ENCODE peak calls at places on chromosomes 6 and 20, in six cellular contexts. A is A549, P is GM12878, X is HepG2, G is endothelial cell of umbilical vein, K is K562. V is an unnamed sample.

GRCh38 chr6:135411339-135411738 is 86.2 kb downstream of the AHI1 start:
- DNase-seq in A (no peak), P (no peak), X (peak; percentile 3), G (no peak), K (peak; percentile 39), V (peak; percentile 29)

GRCh38 chr6:134177753-134178229 is 125.4 kb upstream of the SLC2A12 start:
- DNase-seq in A (no peak), P (no peak), X (peak; percentile 56), G (no peak), K (no peak), V (peak; percentile 74)

GRCh38 chr6:15431762-15432495 is 186.1 kb downstream of the JARID2 start:
- DNase-seq in A (no peak), P (no peak), X (peak; percentile 97), G (no peak), K (no peak), V (no peak)

GRCh38 chr6:159691963-159692287 is 1.1 kb downstream of the SOD2 start:
- DNase-seq in A (no peak), P (no peak), X (peak; percentile 34), G (no peak), K (peak; percentile 33), V (peak; percentile 27)

GRCh38 chr20:23326774-23327173 is 23.8 kb upstream of the NXT1 start:
- DNase-seq in A (no peak), P (no peak), X (no peak), G (no peak), K (no peak), V (no peak)

GRCh38 chr6:24522090-24522820 is 27.5 kb downstream of the ALDH5A1 start:
- DNase-seq in A (no peak), P (peak; percentile 59), X (no peak), G (no peak), K (peak; percentile 68), V (no peak)

GRCh38 chr6:85637579-85637978 is 5.1 kb downstream of the SYNCRIP start:
- DNase-seq in A (no peak), P (no peak), X (no peak), G (no peak), K (no peak), V (no peak)

GRCh38 chr6:6788394-6789020 is 200.0 kb downstream of the LY86 start:
- DNase-seq in A (no peak), P (no peak), X (no peak), G (peak; percentile 30), K (peak; percentile 57), V (peak; percentile 75)

GRCh38 chr6:32883789-32884188 is 29.8 kb downstream of the PSMB9 start:
- DNase-seq in A (no peak), P (no peak), X (no peak), G (no peak), K (no peak), V (peak; percentile 87)

GRCh38 chr20:49422176-49422575 is 60.3 kb downstream of the KCNB1 start:
- DNase-seq in A (no peak), P (no peak), X (no peak), G (no peak), K (no peak), V (no peak)

GRCh38 chr20:6178537-6178936 is 55.7 kb upstream of the FERMT1 start:
- DNase-seq in A (no peak), P (no peak), X (peak; percentile 39), G (peak; percentile 67), K (peak; percentile 3), V (peak; percentile 68)

GRCh38 chr20:36624068-36624813 is 18.7 kb downstream of the RAB5IF start:
- DNase-seq in A (no peak), P (no peak), X (peak; percentile 49), G (no peak), K (no peak), V (no peak)

GRCh38 chr20:41138527-41139226 is 1.3 kb downstream of the PLCG1 start:
- DNase-seq in A (no peak), P (no peak), X (peak; percentile 40), G (peak; percentile 52), K (no peak), V (no peak)

GRCh38 chr20:46139243-46139889 is 21.3 kb downstream of the CD40 start:
- DNase-seq in A (no peak), P (no peak), X (no peak), G (no peak), K (no peak), V (no peak)

GRCh38 chr6:137589067-137589848 is 95.1 kb upstream of the OLIG3 start:
- DNase-seq in A (peak; percentile 10), P (peak; percentile 74), X (peak; percentile 92), G (peak; percentile 15), K (peak; percentile 65), V (peak; percentile 83)

GRCh38 chr6:33958863-33959651 is 155.3 kb upstream of the MLN start:
- DNase-seq in A (no peak), P (no peak), X (no peak), G (no peak), K (no peak), V (no peak)

GRCh38 chr6:39300739-39301138 is 13.5 kb downstream of the KCNK17 start:
- DNase-seq in A (no peak), P (no peak), X (no peak), G (no peak), K (no peak), V (peak; percentile 66)

GRCh38 chr6:57040011-57040410 is 6.5 kb upstream of the KIAA1586 start:
- DNase-seq in A (peak; percentile 5), P (no peak), X (no peak), G (no peak), K (no peak), V (peak; percentile 55)

GRCh38 chr6:31576897-31577341 is 1.6 kb downstream of the TNF start:
- DNase-seq in A (no peak), P (no peak), X (no peak), G (no peak), K (no peak), V (peak; percentile 84)

GRCh38 chr20:51650685-51651134 is 108.2 kb upstream of the NFATC2 start:
- DNase-seq in A (no peak), P (no peak), X (no peak), G (peak; percentile 85), K (no peak), V (peak; percentile 58)

GRCh38 chr20:58891076-58891685 is 38.7 kb downstream of the GNAS start:
- DNase-seq in A (peak; percentile 45), P (no peak), X (no peak), G (no peak), K (peak; percentile 81), V (peak; percentile 87)

GRCh38 chr20:34891166-34892062 is 15.0 kb downstream of the ACSS2 start:
- DNase-seq in A (no peak), P (no peak), X (no peak), G (no peak), K (no peak), V (peak; percentile 88)

DNA sequence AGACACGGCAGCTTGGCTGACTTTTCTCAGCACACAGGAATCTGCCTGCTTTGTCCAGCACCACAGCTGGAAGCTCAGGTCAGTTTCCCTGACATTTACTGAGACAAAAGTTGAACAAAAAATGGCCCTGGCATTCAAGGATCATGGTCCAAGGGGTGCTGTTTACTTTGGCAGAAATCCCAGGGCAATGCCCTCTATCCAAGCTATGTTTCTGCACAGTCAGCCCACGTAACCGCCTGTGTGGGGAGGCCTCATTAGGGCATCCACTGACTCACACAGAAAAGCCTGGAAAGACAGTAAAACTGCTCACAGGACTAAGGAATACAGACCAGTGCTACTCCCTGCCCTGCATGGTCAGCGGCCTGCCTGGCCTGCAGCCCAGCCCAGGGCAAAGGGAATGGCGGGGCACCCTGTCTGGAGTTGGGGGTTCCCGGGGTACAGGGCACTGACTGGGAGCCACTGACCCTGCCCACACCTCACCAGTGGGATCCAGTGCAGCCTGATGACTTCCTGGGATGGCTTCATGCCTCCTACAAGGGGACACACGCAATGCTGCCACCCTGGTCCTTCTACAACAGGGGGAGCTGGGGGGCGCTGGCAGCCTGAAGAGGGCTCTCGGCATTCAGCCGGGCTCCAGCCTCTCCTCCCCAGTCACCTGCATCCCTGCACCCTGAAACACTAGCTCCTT is 77.1 kb downstream of the NINL start:
- DNase-seq in A (peak; percentile 68), P (no peak), X (peak; percentile 100), G (peak; percentile 85), K (no peak), V (no peak)
- TF ChIP-seq MAX in A (peak; percentile 80), P (no peak), X (peak; percentile 92), G (no peak), K (no peak), V (no peak)

GRCh38 chr6:105594272-105594671 is 191.4 kb upstream of the PREP start:
- DNase-seq in A (no peak), P (no peak), X (no peak), G (no peak), K (no peak), V (no peak)
- TF ChIP-seq MYC in A (no peak), P (no peak), X (no peak), G (no peak), K (no peak), V (no peak)

GRCh38 chr6:106748547-106749207 is 119.3 kb downstream of the QRSL1 start:
- DNase-seq in A (no peak), P (no peak), X (no peak), G (no peak), K (no peak), V (no peak)
- TF ChIP-seq MAX in A (no peak), P (no peak), X (no peak), G (no peak), K (no peak), V (no peak)

GRCh38 chr6:37992749-37993148 is 173.2 kb downstream of the ZFAND3 start:
- DNase-seq in A (no peak), P (no peak), X (no peak), G (no peak), K (no peak), V (no peak)
- TF ChIP-seq MYC in A (no peak), P (no peak), X (no peak), G (no peak), K (no peak), V (no peak)

DNA sequence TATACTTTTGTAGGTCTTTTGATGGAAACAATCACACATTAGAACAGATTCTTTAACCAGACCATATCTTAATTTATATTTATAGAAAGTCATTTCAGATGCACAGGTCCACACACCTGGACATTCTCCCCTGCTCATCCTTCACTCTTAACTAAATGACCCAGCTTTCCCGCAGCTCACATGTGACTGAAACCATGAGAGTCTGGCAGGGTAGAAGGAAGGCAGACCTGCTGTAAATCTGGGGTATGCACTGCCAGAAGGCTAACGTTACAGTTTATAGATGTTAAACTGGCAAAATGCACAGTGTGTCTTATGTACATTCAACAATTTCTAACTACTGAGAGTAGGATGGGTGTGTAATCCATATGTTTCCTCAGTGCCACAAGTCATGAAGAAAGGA is 359.5 kb upstream of the SPTLC3 start:
- DNase-seq in A (no peak), P (no peak), X (no peak), G (no peak), K (no peak), V (no peak)
- TF ChIP-seq MAX in A (no peak), P (no peak), X (no peak), G (no peak), K (no peak), V (no peak)

GRCh38 chr6:141922898-141923297 is 209.8 kb upstream of the GJE1 start:
- DNase-seq in A (no peak), P (no peak), X (no peak), G (no peak), K (no peak), V (no peak)

DNA sequence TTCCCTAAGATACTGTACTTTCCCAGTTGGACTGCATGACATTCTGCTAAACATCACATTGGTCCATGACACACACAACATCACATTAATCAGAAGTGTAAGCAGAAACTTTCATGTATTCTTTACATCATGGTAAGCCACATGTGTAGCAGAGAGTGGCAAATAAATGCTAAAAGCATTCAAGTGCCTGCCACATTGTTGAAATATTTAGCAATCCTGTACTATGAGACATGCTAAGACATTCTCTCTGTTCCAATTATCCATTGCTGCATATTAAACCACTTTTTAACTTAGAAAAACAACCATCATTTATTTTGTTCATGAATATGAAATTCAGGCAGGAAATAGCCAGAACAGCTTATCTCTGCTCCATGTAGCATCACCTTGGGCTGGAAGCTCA is 207.7 kb upstream of the GJE1 start:
- DNase-seq in A (no peak), P (no peak), X (no peak), G (no peak), K (no peak), V (no peak)
- TF ChIP-seq MYC in A (no peak), P (no peak), X (no peak), G (no peak), K (no peak), V (no peak)

V was measured in NB4.